ENCODE peak calls at places on chromosomes 12 and 14, in nine cellular contexts. One of them, this sample, is unnamed.

GRCh38 chr14:96394047-96394815 is 2.3 kb downstream of the AK7 start:
- DNase-seq in adrenal gland: no peak
- DNase-seq in left ventricle myocardium inferior: no peak
- DNase-seq in prostate gland: no peak
- DNase-seq in heart left ventricle: no peak
- DNase-seq in tibial artery: no peak
- DNase-seq in PC-3: no peak
- DNase-seq in brain microvascular endothelial cell: no peak
- DNase-seq in colonic mucosa: no peak
- DNase-seq in this sample: no peak

GRCh38 chr12:124715121-124715990 is 147.9 kb upstream of the NCOR2 start:
- DNase-seq in adrenal gland: no peak
- DNase-seq in left ventricle myocardium inferior: no peak
- DNase-seq in prostate gland: no peak
- DNase-seq in heart left ventricle: peak
- DNase-seq in tibial artery: no peak
- DNase-seq in PC-3: peak
- DNase-seq in brain microvascular endothelial cell: no peak
- DNase-seq in colonic mucosa: peak
- DNase-seq in this sample: peak

GRCh38 chr12:90945070-90945649 is 9.8 kb downstream of the CCER1 start:
- DNase-seq in adrenal gland: no peak
- DNase-seq in left ventricle myocardium inferior: no peak
- DNase-seq in prostate gland: no peak
- DNase-seq in heart left ventricle: no peak
- DNase-seq in tibial artery: no peak
- DNase-seq in PC-3: peak
- DNase-seq in brain microvascular endothelial cell: peak
- DNase-seq in colonic mucosa: no peak
- DNase-seq in this sample: peak

GRCh38 chr14:97120204-97121120 is 323.3 kb downstream of the VRK1 start:
- DNase-seq in adrenal gland: no peak
- DNase-seq in left ventricle myocardium inferior: no peak
- DNase-seq in prostate gland: no peak
- DNase-seq in heart left ventricle: no peak
- DNase-seq in tibial artery: no peak
- DNase-seq in PC-3: peak
- DNase-seq in brain microvascular endothelial cell: no peak
- DNase-seq in colonic mucosa: no peak
- DNase-seq in this sample: no peak

GRCh38 chr12:57874166-57875108 is 27.9 kb upstream of the CTDSP2 start:
- DNase-seq in adrenal gland: no peak
- DNase-seq in left ventricle myocardium inferior: no peak
- DNase-seq in prostate gland: no peak
- DNase-seq in heart left ventricle: no peak
- DNase-seq in tibial artery: no peak
- DNase-seq in PC-3: no peak
- DNase-seq in brain microvascular endothelial cell: no peak
- DNase-seq in colonic mucosa: no peak
- DNase-seq in this sample: no peak

GRCh38 chr14:94575730-94576585 is 5.3 kb upstream of the SERPINA5 start:
- DNase-seq in adrenal gland: peak
- DNase-seq in left ventricle myocardium inferior: no peak
- DNase-seq in prostate gland: no peak
- DNase-seq in heart left ventricle: no peak
- DNase-seq in tibial artery: peak
- DNase-seq in PC-3: no peak
- DNase-seq in brain microvascular endothelial cell: peak
- DNase-seq in colonic mucosa: no peak
- DNase-seq in this sample: no peak

GRCh38 chr12:99959549-99960170 is 25.1 kb downstream of the ANKS1B start:
- DNase-seq in adrenal gland: no peak
- DNase-seq in left ventricle myocardium inferior: no peak
- DNase-seq in prostate gland: no peak
- DNase-seq in heart left ventricle: no peak
- DNase-seq in tibial artery: no peak
- DNase-seq in PC-3: peak
- DNase-seq in brain microvascular endothelial cell: no peak
- DNase-seq in colonic mucosa: no peak
- DNase-seq in this sample: no peak

GRCh38 chr14:23605931-23606585 is 27.5 kb upstream of the JPH4 start:
- DNase-seq in adrenal gland: no peak
- DNase-seq in left ventricle myocardium inferior: no peak
- DNase-seq in prostate gland: no peak
- DNase-seq in heart left ventricle: no peak
- DNase-seq in tibial artery: no peak
- DNase-seq in PC-3: no peak
- DNase-seq in brain microvascular endothelial cell: no peak
- DNase-seq in colonic mucosa: no peak
- DNase-seq in this sample: no peak

GRCh38 chr14:56731187-56731586 is 79.1 kb downstream of the OTX2 start:
- DNase-seq in adrenal gland: no peak
- DNase-seq in left ventricle myocardium inferior: no peak
- DNase-seq in prostate gland: no peak
- DNase-seq in heart left ventricle: no peak
- DNase-seq in tibial artery: no peak
- DNase-seq in PC-3: no peak
- DNase-seq in brain microvascular endothelial cell: no peak
- DNase-seq in colonic mucosa: no peak
- DNase-seq in this sample: no peak

GRCh38 chr14:61511558-61511924 is 183.8 kb upstream of the HIF1A start:
- DNase-seq in adrenal gland: peak
- DNase-seq in left ventricle myocardium inferior: no peak
- DNase-seq in prostate gland: peak
- DNase-seq in heart left ventricle: no peak
- DNase-seq in tibial artery: no peak
- DNase-seq in PC-3: no peak
- DNase-seq in brain microvascular endothelial cell: no peak
- DNase-seq in colonic mucosa: no peak
- DNase-seq in this sample: no peak

GRCh38 chr12:4908694-4909396 is 860 bp upstream of the KCNA1 start:
- DNase-seq in adrenal gland: no peak
- DNase-seq in left ventricle myocardium inferior: no peak
- DNase-seq in prostate gland: no peak
- DNase-seq in heart left ventricle: no peak
- DNase-seq in tibial artery: no peak
- DNase-seq in PC-3: no peak
- DNase-seq in brain microvascular endothelial cell: no peak
- DNase-seq in colonic mucosa: no peak
- DNase-seq in this sample: peak

GRCh38 chr14:104299993-104300761 is 161.8 kb downstream of the KIF26A start:
- DNase-seq in adrenal gland: no peak
- DNase-seq in left ventricle myocardium inferior: peak
- DNase-seq in prostate gland: no peak
- DNase-seq in heart left ventricle: peak
- DNase-seq in tibial artery: no peak
- DNase-seq in PC-3: no peak
- DNase-seq in brain microvascular endothelial cell: no peak
- DNase-seq in colonic mucosa: no peak
- DNase-seq in this sample: no peak

GRCh38 chr14:68820999-68821683 is 28.3 kb upstream of the ZFP36L1 start:
- DNase-seq in adrenal gland: no peak
- DNase-seq in left ventricle myocardium inferior: no peak
- DNase-seq in prostate gland: no peak
- DNase-seq in heart left ventricle: no peak
- DNase-seq in tibial artery: no peak
- DNase-seq in PC-3: no peak
- DNase-seq in brain microvascular endothelial cell: no peak
- DNase-seq in colonic mucosa: no peak
- DNase-seq in this sample: peak

GRCh38 chr14:65239143-65239672 is 136.9 kb upstream of the MAX start:
- DNase-seq in adrenal gland: no peak
- DNase-seq in left ventricle myocardium inferior: no peak
- DNase-seq in prostate gland: no peak
- DNase-seq in heart left ventricle: no peak
- DNase-seq in tibial artery: peak
- DNase-seq in PC-3: no peak
- DNase-seq in brain microvascular endothelial cell: peak
- DNase-seq in colonic mucosa: peak
- DNase-seq in this sample: peak

GRCh38 chr14:101619484-101619883 is 58.2 kb downstream of the DIO3 start:
- DNase-seq in adrenal gland: no peak
- DNase-seq in left ventricle myocardium inferior: no peak
- DNase-seq in prostate gland: no peak
- DNase-seq in heart left ventricle: no peak
- DNase-seq in tibial artery: no peak
- DNase-seq in PC-3: no peak
- DNase-seq in brain microvascular endothelial cell: no peak
- DNase-seq in colonic mucosa: no peak
- DNase-seq in this sample: no peak

GRCh38 chr14:104586832-104587620 is 7.5 kb downstream of the C14orf180 start:
- DNase-seq in adrenal gland: no peak
- DNase-seq in left ventricle myocardium inferior: peak
- DNase-seq in prostate gland: no peak
- DNase-seq in heart left ventricle: peak
- DNase-seq in tibial artery: peak
- DNase-seq in PC-3: no peak
- DNase-seq in brain microvascular endothelial cell: no peak
- DNase-seq in colonic mucosa: no peak
- DNase-seq in this sample: no peak

DNA sequence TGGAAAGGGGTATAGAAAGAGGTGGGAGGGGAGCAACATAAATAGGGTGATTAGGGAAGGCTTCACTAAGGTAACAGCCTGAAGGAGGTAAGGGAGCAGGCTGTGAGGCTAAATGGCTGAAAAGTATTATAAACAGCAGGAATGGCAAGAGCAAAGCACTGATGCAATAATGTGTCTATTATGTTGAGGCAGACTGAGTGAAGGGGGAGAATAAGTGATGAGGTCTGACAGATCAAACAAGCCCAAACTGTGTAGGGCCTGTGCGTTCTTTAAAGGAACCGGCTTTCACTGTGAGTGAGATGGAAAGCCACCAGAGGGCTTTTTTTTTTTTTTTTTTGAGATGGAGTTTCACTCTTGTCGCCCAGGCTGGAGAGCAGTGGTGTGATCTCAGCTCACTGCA is 6.7 kb upstream of the VCPKMT start:
- DNase-seq in adrenal gland: no peak
- DNase-seq in left ventricle myocardium inferior: no peak
- DNase-seq in prostate gland: no peak
- DNase-seq in heart left ventricle: no peak
- DNase-seq in tibial artery: no peak
- DNase-seq in PC-3: no peak
- DNase-seq in brain microvascular endothelial cell: no peak
- DNase-seq in colonic mucosa: no peak
- DNase-seq in this sample: no peak
- H3K27ac ChIP-seq in adrenal gland: no peak
- H3K27ac ChIP-seq in left ventricle myocardium inferior: no peak
- H3K27ac ChIP-seq in prostate gland: no peak
- H3K27ac ChIP-seq in heart left ventricle: no peak
- H3K27ac ChIP-seq in tibial artery: no peak
- H3K27ac ChIP-seq in PC-3: no peak
- H3K27ac ChIP-seq in brain microvascular endothelial cell: no peak
- H3K27ac ChIP-seq in colonic mucosa: no peak
- H3K27ac ChIP-seq in this sample: no peak

GRCh38 chr14:72825486-72825885 is 68.4 kb downstream of the DPF3 start:
- DNase-seq in adrenal gland: no peak
- DNase-seq in left ventricle myocardium inferior: no peak
- DNase-seq in prostate gland: no peak
- DNase-seq in heart left ventricle: no peak
- DNase-seq in tibial artery: no peak
- DNase-seq in PC-3: no peak
- DNase-seq in brain microvascular endothelial cell: no peak
- DNase-seq in colonic mucosa: no peak
- DNase-seq in this sample: no peak

GRCh38 chr14:72826039-72826438 is 67.9 kb downstream of the DPF3 start:
- DNase-seq in adrenal gland: no peak
- DNase-seq in left ventricle myocardium inferior: no peak
- DNase-seq in prostate gland: no peak
- DNase-seq in heart left ventricle: no peak
- DNase-seq in tibial artery: no peak
- DNase-seq in PC-3: no peak
- DNase-seq in brain microvascular endothelial cell: no peak
- DNase-seq in colonic mucosa: no peak
- DNase-seq in this sample: no peak

GRCh38 chr14:72830356-72830755 is 63.5 kb downstream of the DPF3 start:
- DNase-seq in adrenal gland: no peak
- DNase-seq in left ventricle myocardium inferior: no peak
- DNase-seq in prostate gland: no peak
- DNase-seq in heart left ventricle: no peak
- DNase-seq in tibial artery: no peak
- DNase-seq in PC-3: no peak
- DNase-seq in brain microvascular endothelial cell: no peak
- DNase-seq in colonic mucosa: no peak
- DNase-seq in this sample: no peak

GRCh38 chr14:72830786-72831583 is 62.9 kb downstream of the DPF3 start:
- DNase-seq in adrenal gland: peak
- DNase-seq in left ventricle myocardium inferior: no peak
- DNase-seq in prostate gland: no peak
- DNase-seq in heart left ventricle: no peak
- DNase-seq in tibial artery: no peak
- DNase-seq in PC-3: no peak
- DNase-seq in brain microvascular endothelial cell: no peak
- DNase-seq in colonic mucosa: peak
- DNase-seq in this sample: peak

GRCh38 chr14:72828604-72829003 is 65.3 kb downstream of the DPF3 start:
- DNase-seq in adrenal gland: no peak
- DNase-seq in left ventricle myocardium inferior: no peak
- DNase-seq in prostate gland: no peak
- DNase-seq in heart left ventricle: peak
- DNase-seq in tibial artery: no peak
- DNase-seq in PC-3: no peak
- DNase-seq in brain microvascular endothelial cell: no peak
- DNase-seq in colonic mucosa: peak
- DNase-seq in this sample: no peak
- H3K27ac ChIP-seq in adrenal gland: no peak
- H3K27ac ChIP-seq in left ventricle myocardium inferior: peak
- H3K27ac ChIP-seq in prostate gland: no peak
- H3K27ac ChIP-seq in heart left ventricle: peak
- H3K27ac ChIP-seq in tibial artery: no peak
- H3K27ac ChIP-seq in PC-3: no peak
- H3K27ac ChIP-seq in brain microvascular endothelial cell: no peak
- H3K27ac ChIP-seq in colonic mucosa: peak
- H3K27ac ChIP-seq in this sample: no peak

DNA sequence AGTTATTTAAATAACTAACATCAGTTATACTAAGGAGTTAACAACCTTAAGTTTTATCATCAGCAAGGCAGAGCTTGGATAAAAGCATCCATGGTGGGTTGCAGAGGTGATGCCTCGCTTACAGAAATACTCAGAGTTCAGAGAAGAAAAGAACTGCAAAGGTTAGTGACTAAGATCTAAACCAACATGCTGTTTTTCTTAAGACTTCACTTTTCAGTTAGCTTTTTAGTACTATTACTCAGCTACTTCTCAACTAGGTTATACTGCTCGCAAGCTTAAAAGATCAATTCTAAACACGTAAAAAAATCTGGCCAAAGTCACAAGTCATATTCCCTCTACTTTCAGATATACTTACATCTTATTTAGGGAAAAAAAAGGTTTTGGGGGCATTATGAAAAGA is 2.8 kb downstream of the PPP1CC start:
- DNase-seq in adrenal gland: no peak
- DNase-seq in left ventricle myocardium inferior: no peak
- DNase-seq in prostate gland: no peak
- DNase-seq in heart left ventricle: no peak
- DNase-seq in tibial artery: no peak
- DNase-seq in PC-3: no peak
- DNase-seq in brain microvascular endothelial cell: no peak
- DNase-seq in colonic mucosa: no peak
- DNase-seq in this sample: no peak
- H3K27ac ChIP-seq in adrenal gland: no peak
- H3K27ac ChIP-seq in left ventricle myocardium inferior: peak
- H3K27ac ChIP-seq in prostate gland: no peak
- H3K27ac ChIP-seq in heart left ventricle: no peak
- H3K27ac ChIP-seq in tibial artery: no peak
- H3K27ac ChIP-seq in PC-3: no peak
- H3K27ac ChIP-seq in brain microvascular endothelial cell: no peak
- H3K27ac ChIP-seq in colonic mucosa: no peak
- H3K27ac ChIP-seq in this sample: no peak

GRCh38 chr12:116319851-116320621 is 42.5 kb upstream of the MED13L start:
- DNase-seq in adrenal gland: peak
- DNase-seq in left ventricle myocardium inferior: peak
- DNase-seq in prostate gland: peak
- DNase-seq in heart left ventricle: peak
- DNase-seq in tibial artery: peak
- DNase-seq in PC-3: peak
- DNase-seq in brain microvascular endothelial cell: peak
- DNase-seq in colonic mucosa: peak
- DNase-seq in this sample: peak
- H3K27ac ChIP-seq in adrenal gland: peak
- H3K27ac ChIP-seq in left ventricle myocardium inferior: peak
- H3K27ac ChIP-seq in prostate gland: peak
- H3K27ac ChIP-seq in heart left ventricle: peak
- H3K27ac ChIP-seq in tibial artery: peak
- H3K27ac ChIP-seq in PC-3: peak
- H3K27ac ChIP-seq in brain microvascular endothelial cell: no peak
- H3K27ac ChIP-seq in colonic mucosa: peak
- H3K27ac ChIP-seq in this sample: peak